ENCODE peak calls at places on chromosomes 1 and 21, in ten cellular contexts. R is foreskin keratinocyte; N is DND-41; W is psoas muscle; J is left lung; E is stimulated activated naive B cell treated with anti-CD40 and anti-IgM and Interleukin-4, amounts not matched to agents 10 μg/mL and 1 μg/mL and 100 μg/mL, for 72 hours; V is omental fat pad; U is activated naive CD8-positive, alpha-beta T cell treated with anti-CD3 and anti-CD28 coated beads, Interleukin-2, amount 10 ng/mL, durations not matched to agents 7 days and 5 days; Q is body of pancreas; A is left colon. O is an unnamed sample.

GRCh38 chr1:4215391-4215790 is 315.3 kb upstream of the C1orf174 start:
- ATAC-seq in R (no peak), N (no peak), W (no peak), J (no peak), E (no peak), V (no peak), U (no peak), Q (no peak), A (no peak), O (no peak)

GRCh38 chr1:10495942-10496341 is 21.2 kb downstream of the PEX14 start:
- ATAC-seq in R (peak), N (no peak), W (peak), J (no peak), E (no peak), V (no peak), U (peak), Q (no peak), A (no peak), O (no peak)

GRCh38 chr1:12208271-12208670 is 21.6 kb upstream of the VPS13D start:
- ATAC-seq in R (no peak), N (no peak), W (peak), J (no peak), E (no peak), V (no peak), U (no peak), Q (no peak), A (peak), O (peak)

GRCh38 chr1:59361766-59362165 is 64.9 kb downstream of the FGGY start:
- ATAC-seq in R (no peak), N (no peak), W (no peak), J (no peak), E (no peak), V (no peak), U (no peak), Q (no peak), A (no peak), O (no peak)

GRCh38 chr1:239997160-239997514 is 94.5 kb upstream of the FMN2 start:
- ATAC-seq in R (no peak), N (no peak), W (no peak), J (no peak), E (no peak), V (no peak), U (no peak), Q (no peak), A (no peak), O (no peak)

GRCh38 chr1:247748041-247748440 is at the start of gene OR14A2:
- ATAC-seq in R (no peak), N (no peak), W (no peak), J (no peak), E (no peak), V (no peak), U (no peak), Q (no peak), A (no peak), O (no peak)

GRCh38 chr1:182441719-182442118 is 8.2 kb upstream of the RGSL1 start:
- ATAC-seq in R (no peak), N (no peak), W (no peak), J (no peak), E (peak), V (no peak), U (no peak), Q (no peak), A (no peak), O (no peak)

GRCh38 chr1:27476222-27476621 is 13.7 kb downstream of the WASF2 start:
- ATAC-seq in R (no peak), N (no peak), W (no peak), J (no peak), E (peak), V (no peak), U (no peak), Q (no peak), A (peak), O (no peak)

GRCh38 chr21:35663856-35664606 is 396.3 kb downstream of the SETD4 start:
- ATAC-seq in R (no peak), N (no peak), W (no peak), J (no peak), E (no peak), V (no peak), U (no peak), Q (no peak), A (no peak), O (no peak)